ENCODE peak calls at places on chromosomes 4 and X, in nine cellular contexts. One of them, this sample, is unnamed.

GRCh38 chr4:37224832-37225231 is 19.7 kb upstream of the NWD2 start:
- DNase-seq in SW 1271: no peak
- DNase-seq in HuH-7.5: no peak
- DNase-seq in mesothelial cell of epicardium: no peak
- DNase-seq in MG63: no peak
- DNase-seq in lower lobe of right lung: no peak
- DNase-seq in activated CD4-positive, alpha-beta T cell treated with anti-CD3 and anti-CD28 coated beads, Interleukin-2, amount 10 ng/mL, durations not matched to agents 7 days and 5 days: no peak
- DNase-seq in substantia nigra: no peak
- DNase-seq in GM23248: no peak
- DNase-seq in this sample: no peak

GRCh38 chrX:43693602-43694406 is 37.7 kb downstream of the MAOA start:
- DNase-seq in lower lobe of right lung: peak
- DNase-seq in substantia nigra: no peak
- DNase-seq in MG63: no peak
- DNase-seq in activated CD4-positive, alpha-beta T cell treated with anti-CD3 and anti-CD28 coated beads, Interleukin-2, amount 10 ng/mL, durations not matched to agents 7 days and 5 days: no peak
- DNase-seq in SW 1271: no peak
- DNase-seq in GM23248: no peak
- DNase-seq in mesothelial cell of epicardium: no peak
- DNase-seq in HuH-7.5: peak
- DNase-seq in this sample: no peak

GRCh38 chr4:105715692-105716278 is 7.2 kb downstream of the GSTCD start:
- DNase-seq in MG63: no peak
- DNase-seq in mesothelial cell of epicardium: no peak
- DNase-seq in lower lobe of right lung: no peak
- DNase-seq in activated CD4-positive, alpha-beta T cell treated with anti-CD3 and anti-CD28 coated beads, Interleukin-2, amount 10 ng/mL, durations not matched to agents 7 days and 5 days: no peak
- DNase-seq in HuH-7.5: no peak
- DNase-seq in SW 1271: no peak
- DNase-seq in substantia nigra: no peak
- DNase-seq in GM23248: peak
- DNase-seq in this sample: peak

GRCh38 chr4:7095611-7096155 is 27.8 kb upstream of the GRPEL1 start:
- DNase-seq in SW 1271: no peak
- DNase-seq in GM23248: no peak
- DNase-seq in substantia nigra: no peak
- DNase-seq in HuH-7.5: no peak
- DNase-seq in lower lobe of right lung: no peak
- DNase-seq in MG63: no peak
- DNase-seq in activated CD4-positive, alpha-beta T cell treated with anti-CD3 and anti-CD28 coated beads, Interleukin-2, amount 10 ng/mL, durations not matched to agents 7 days and 5 days: no peak
- DNase-seq in mesothelial cell of epicardium: no peak
- DNase-seq in this sample: no peak

GRCh38 chr4:89029591-89029990 is 27.4 kb downstream of the FAM13A start:
- DNase-seq in lower lobe of right lung: no peak
- DNase-seq in MG63: no peak
- DNase-seq in HuH-7.5: no peak
- DNase-seq in substantia nigra: no peak
- DNase-seq in mesothelial cell of epicardium: no peak
- DNase-seq in GM23248: no peak
- DNase-seq in activated CD4-positive, alpha-beta T cell treated with anti-CD3 and anti-CD28 coated beads, Interleukin-2, amount 10 ng/mL, durations not matched to agents 7 days and 5 days: no peak
- DNase-seq in SW 1271: no peak
- DNase-seq in this sample: no peak

GRCh38 chr4:75289843-75290616 is 224.2 kb downstream of the RCHY1 start:
- DNase-seq in SW 1271: no peak
- DNase-seq in GM23248: peak
- DNase-seq in substantia nigra: no peak
- DNase-seq in HuH-7.5: no peak
- DNase-seq in activated CD4-positive, alpha-beta T cell treated with anti-CD3 and anti-CD28 coated beads, Interleukin-2, amount 10 ng/mL, durations not matched to agents 7 days and 5 days: no peak
- DNase-seq in MG63: no peak
- DNase-seq in mesothelial cell of epicardium: no peak
- DNase-seq in lower lobe of right lung: no peak
- DNase-seq in this sample: peak

GRCh38 chr4:41844327-41844726 is 90.9 kb upstream of the TMEM33 start:
- DNase-seq in lower lobe of right lung: no peak
- DNase-seq in HuH-7.5: no peak
- DNase-seq in activated CD4-positive, alpha-beta T cell treated with anti-CD3 and anti-CD28 coated beads, Interleukin-2, amount 10 ng/mL, durations not matched to agents 7 days and 5 days: no peak
- DNase-seq in GM23248: no peak
- DNase-seq in SW 1271: no peak
- DNase-seq in substantia nigra: no peak
- DNase-seq in MG63: no peak
- DNase-seq in mesothelial cell of epicardium: no peak
- DNase-seq in this sample: no peak

GRCh38 chr4:135927651-135928050 is 1604.6 kb downstream of the PCDH18 start:
- DNase-seq in lower lobe of right lung: no peak
- DNase-seq in MG63: no peak
- DNase-seq in HuH-7.5: no peak
- DNase-seq in SW 1271: no peak
- DNase-seq in mesothelial cell of epicardium: no peak
- DNase-seq in GM23248: no peak
- DNase-seq in activated CD4-positive, alpha-beta T cell treated with anti-CD3 and anti-CD28 coated beads, Interleukin-2, amount 10 ng/mL, durations not matched to agents 7 days and 5 days: no peak
- DNase-seq in substantia nigra: no peak
- DNase-seq in this sample: no peak

GRCh38 chr4:70564033-70564432 is 28.0 kb upstream of the AMBN start:
- DNase-seq in GM23248: no peak
- DNase-seq in activated CD4-positive, alpha-beta T cell treated with anti-CD3 and anti-CD28 coated beads, Interleukin-2, amount 10 ng/mL, durations not matched to agents 7 days and 5 days: no peak
- DNase-seq in SW 1271: no peak
- DNase-seq in substantia nigra: no peak
- DNase-seq in MG63: no peak
- DNase-seq in lower lobe of right lung: no peak
- DNase-seq in HuH-7.5: no peak
- DNase-seq in mesothelial cell of epicardium: no peak
- DNase-seq in this sample: no peak

This sample was measured in amniotic epithelial cell.